ENCODE peak calls at places on chromosomes 11 and 22, in five cellular contexts. P is small intestine, G is upper lobe of right lung, E is foreskin keratinocyte, N is fibroblast of lung. S is an unnamed sample.

GRCh38 chr22:49547751-49548239 is 279.9 kb downstream of the BRD1 start:
- DNase-seq in P (no peak), G (peak; percentile 51), E (no peak), N (no peak), S (no peak)

GRCh38 chr22:27961182-27961581 is 42.1 kb upstream of the PITPNB start:
- DNase-seq in N (no peak), P (no peak), G (no peak), E (no peak), S (no peak)

GRCh38 chr11:77497368-77497767 is 23.5 kb upstream of the PAK1 start:
- DNase-seq in P (no peak), E (no peak), G (no peak), N (no peak), S (no peak)

GRCh38 chr22:46074771-46075551 is 75.4 kb upstream of the PPARA start:
- DNase-seq in E (peak; percentile 28), P (peak; percentile 73), N (no peak), G (peak; percentile 69), S (peak; percentile 47)

GRCh38 chr11:19907008-19907579 is 194.5 kb downstream of the NAV2 start:
- DNase-seq in P (no peak), N (no peak), G (no peak), E (no peak), S (no peak)

GRCh38 chr11:76069061-76069460 is 137.2 kb downstream of the WNT11 start:
- DNase-seq in P (no peak), E (no peak), N (no peak), G (no peak), S (no peak)

GRCh38 chr11:75201771-75202170 is 38.8 kb upstream of the TPBGL start:
- DNase-seq in P (no peak), N (no peak), G (peak; percentile 8), E (no peak), S (no peak)

GRCh38 chr22:43281400-43281799 is 61.8 kb downstream of the SCUBE1 start:
- DNase-seq in G (no peak), P (no peak), E (no peak), N (no peak), S (no peak)

GRCh38 chr22:37525073-37525745 is 6.0 kb upstream of the CARD10 start:
- DNase-seq in E (peak; percentile 88), G (no peak), P (no peak), N (peak; percentile 87), S (peak; percentile 76)

GRCh38 chr11:490186-490929 is 16.7 kb downstream of the RNH1 start:
- DNase-seq in G (peak; percentile 63), P (no peak), N (no peak), E (no peak), S (no peak)

GRCh38 chr22:19875531-19876313 is 21.0 kb upstream of the GNB1L start:
- DNase-seq in N (no peak), G (peak; percentile 60), E (no peak), P (no peak), S (no peak)

GRCh38 chr11:1271406-1271805 is 38.0 kb downstream of the TOLLIP start:
- DNase-seq in N (no peak), E (no peak), G (no peak), P (no peak), S (no peak)

GRCh38 chr11:20050551-20051333 is 109.5 kb downstream of the DBX1 start:
- DNase-seq in G (no peak), E (peak; percentile 95), N (peak; percentile 93), P (no peak), S (no peak)

GRCh38 chr22:26828311-26828710 is 170.9 kb downstream of the MIAT start:
- DNase-seq in G (no peak), P (peak; percentile 23), E (no peak), N (no peak), S (no peak)

GRCh38 chr11:134485316-134485715 is 73.3 kb upstream of the B3GAT1 start:
- DNase-seq in G (peak; percentile 40), P (no peak), N (no peak), E (no peak), S (no peak)

GRCh38 chr22:41695211-41695610 is 4.1 kb upstream of the MEI1 start:
- DNase-seq in G (no peak), E (no peak), N (no peak), P (no peak), S (no peak)

GRCh38 chr11:64013141-64013896 is 22.4 kb upstream of the FLRT1 start:
- DNase-seq in E (no peak), N (no peak), G (no peak), P (no peak), S (no peak)

GRCh38 chr11:66317766-66318575 is 1.1 kb upstream of the CD248 start:
- DNase-seq in P (peak; percentile 49), E (peak; percentile 41), N (peak; percentile 48), G (peak; percentile 70), S (no peak)

GRCh38 chr22:27676545-27677188 is 124.9 kb downstream of the MN1 start:
- DNase-seq in G (no peak), N (no peak), P (no peak), E (no peak), S (no peak)

GRCh38 chr11:619625-620050 is 3.9 kb upstream of the IRF7 start:
- DNase-seq in E (no peak), N (no peak), G (no peak), P (no peak), S (no peak)

GRCh38 chr11:62707277-62707771 is at the start of the genes BSCL2 and GNG3:
- DNase-seq in P (no peak), G (peak; percentile 63), E (no peak), N (peak; percentile 26), S (peak; percentile 41)

GRCh38 chr22:47124451-47124881 is 362.0 kb downstream of the TBC1D22A start:
- DNase-seq in G (peak; percentile 56), E (no peak), P (no peak), N (no peak), S (no peak)

GRCh38 chr11:21582791-21583190 is 610.1 kb upstream of the ANO5 start:
- DNase-seq in E (no peak), G (no peak), N (no peak), P (no peak), S (no peak)

GRCh38 chr11:62575156-62575555 is 1.5 kb upstream of the EEF1G start:
- DNase-seq in N (no peak), G (peak; percentile 66), E (no peak), P (peak; percentile 42), S (no peak)

GRCh38 chr11:82823635-82824614 is 76.3 kb downstream of the PRCP start:
- DNase-seq in E (no peak), N (peak; percentile 12), P (peak; percentile 75), G (no peak), S (no peak)

GRCh38 chr11:76288166-76288978 is 82.1 kb upstream of the WNT11 start:
- DNase-seq in E (no peak), N (no peak), P (peak; percentile 7), G (no peak), S (no peak)

GRCh38 chr11:61482513-61482912 is 26.0 kb upstream of the LRRC10B start:
- DNase-seq in E (no peak), N (no peak), G (no peak), P (no peak), S (no peak)

DNA sequence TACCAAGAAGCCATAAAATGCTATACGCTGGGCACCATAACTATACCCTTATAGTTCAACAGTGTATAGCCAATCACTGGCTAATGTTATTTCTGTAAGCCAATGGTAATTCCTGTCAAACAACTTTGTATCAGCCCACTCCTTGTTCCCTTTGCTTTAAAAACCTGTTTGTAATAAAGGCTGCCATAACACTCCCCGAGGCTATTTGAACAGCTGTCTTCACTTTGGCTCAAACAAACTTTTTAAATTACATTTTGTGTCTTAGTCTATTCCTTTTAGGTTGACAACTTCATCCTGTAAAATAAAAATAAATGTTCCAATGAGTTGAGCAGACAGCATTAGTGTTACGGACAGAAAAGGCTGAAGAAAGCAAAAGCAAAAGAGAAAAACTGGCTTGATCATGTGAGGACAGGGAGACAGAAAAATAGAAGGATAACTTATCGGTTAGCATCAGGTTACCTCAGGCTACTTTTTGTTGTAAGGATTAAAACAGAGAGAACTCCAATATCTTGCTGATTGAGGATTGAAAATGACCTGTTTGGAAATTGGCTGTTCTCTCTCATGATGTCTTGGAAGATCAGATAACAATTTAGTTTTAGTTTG is 95.0 kb downstream of the AASDHPPT start:
- DNase-seq in P (no peak), G (no peak), N (no peak), E (peak; percentile 57), S (no peak)
- H3K27ac ChIP-seq in P (no peak overlapping the region), G (no peak overlapping the region), N (no peak overlapping the region), E (no peak overlapping the region), S (no peak overlapping the region)

GRCh38 chr22:31139866-31140716 is at the start of gene PLA2G3:
- DNase-seq in N (peak; percentile 65), G (peak; percentile 93), P (peak; percentile 36), E (peak; percentile 34), S (no peak)
- H3K27ac ChIP-seq in N (no peak within 1 kb of the TSS), G (peak within 1 kb of the TSS; percentile 36), P (peak within 1 kb of the TSS; percentile 19), E (no peak within 1 kb of the TSS), S (no peak within 1 kb of the TSS)

GRCh38 chr11:73652856-73653559 is 6.6 kb downstream of the PLEKHB1 start:
- DNase-seq in P (peak; percentile 47), E (no peak), G (peak; percentile 13), N (no peak), S (no peak)
- H3K27ac ChIP-seq in P (peak overlapping the region; percentile 38), E (no peak overlapping the region), G (no peak overlapping the region), N (no peak overlapping the region), S (no peak overlapping the region)

GRCh38 chr11:72685560-72686480 is 11.6 kb upstream of the PDE2A start:
- DNase-seq in P (no peak), E (no peak), G (no peak), N (no peak), S (no peak)
- H3K27ac ChIP-seq in P (peak overlapping the region; percentile 41), E (no peak overlapping the region), G (peak overlapping the region; percentile 74), N (peak overlapping the region; percentile 31), S (peak overlapping the region; percentile 54)

GRCh38 chr11:100855466-100856067 is 168.5 kb downstream of the ARHGAP42 start:
- DNase-seq in G (no peak), N (peak; percentile 62), E (peak; percentile 30), P (peak; percentile 65), S (no peak)

GRCh38 chr11:100860318-100860896 is 173.3 kb downstream of the ARHGAP42 start:
- DNase-seq in N (no peak), E (no peak), G (no peak), P (peak; percentile 19), S (no peak)

GRCh38 chr11:100861221-100861620 is 174.1 kb downstream of the ARHGAP42 start:
- DNase-seq in P (peak; percentile 77), E (peak; percentile 61), G (no peak), N (no peak), S (no peak)

GRCh38 chr11:100863080-100863581 is 176.0 kb downstream of the ARHGAP42 start:
- DNase-seq in G (no peak), N (peak; percentile 99), E (no peak), P (peak; percentile 18), S (peak; percentile 24)

DNA sequence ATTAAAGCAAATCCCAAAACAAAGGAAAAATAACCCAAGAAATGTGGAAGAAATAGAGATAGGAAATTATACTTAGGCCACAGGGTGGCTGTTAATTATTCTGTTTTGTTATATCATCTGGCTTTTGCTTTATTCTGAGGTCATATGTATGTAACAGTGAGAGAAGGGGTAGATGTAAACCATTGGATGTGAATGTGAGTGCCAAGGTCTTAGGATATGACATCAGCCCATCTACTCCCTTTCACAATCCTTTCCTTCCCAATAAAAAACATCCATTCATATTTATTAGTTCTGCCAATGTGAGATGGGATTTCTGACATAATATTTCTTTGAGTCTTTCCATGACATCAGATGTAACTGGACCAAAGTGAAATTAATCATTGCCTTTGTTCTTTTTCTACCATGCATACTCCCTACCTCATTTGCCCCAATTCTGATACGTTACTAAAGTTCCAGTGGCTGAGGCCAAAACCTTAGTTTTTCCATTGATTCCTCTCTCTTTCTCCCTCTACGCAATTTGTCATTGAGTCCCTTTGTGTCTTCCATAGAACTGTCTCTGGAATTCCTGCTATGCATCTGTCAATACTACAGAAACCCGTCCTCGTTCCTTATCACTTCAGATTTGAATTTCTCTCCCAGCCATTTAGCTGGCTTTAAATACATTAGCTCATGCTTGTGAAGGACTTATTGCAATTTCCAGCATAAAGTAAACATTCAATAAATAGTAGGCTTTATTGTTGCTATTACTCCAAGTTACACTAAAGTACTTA is 170.3 kb downstream of the ARHGAP42 start:
- DNase-seq in G (no peak), N (no peak), P (no peak), E (no peak), S (no peak)
- H3K27ac ChIP-seq in G (no peak overlapping the region), N (no peak overlapping the region), P (no peak overlapping the region), E (no peak overlapping the region), S (no peak overlapping the region)